ENCODE peak calls at places on chromosomes 3 and 15, in ten cellular contexts. E is EH; U is HT-29; D is sciatic nerve; X is BE2C; I is fibroblast of the aortic adventitia; M is RCC 7860; T is stimulated activated CD8-positive, alpha-beta memory T cell treated with anti-CD3 and anti-CD28 coated beads, Interleukin-2, amount 100 ng/mL, for 48 hours; J is NCI-H1436; O is HCT116. R is an unnamed sample.

GRCh38 chr15:92908369-92909057 is 8.4 kb downstream of the CHD2 start:
- DNase-seq in E (no peak), U (no peak), D (no peak), X (no peak), I (no peak), M (no peak), T (no peak), J (no peak), O (no peak), R (no peak)

GRCh38 chr3:48661501-48662139 is 1.1 kb downstream of the CELSR3 start:
- DNase-seq in E (peak; percentile 55), U (no peak), D (peak; percentile 87), X (no peak), I (peak; percentile 49), M (no peak), T (peak; percentile 65), J (no peak), O (no peak), R (peak; percentile 98)

GRCh38 chr15:67880651-67881182 is 40.9 kb upstream of the RNU6-1 start:
- DNase-seq in E (no peak), U (no peak), D (no peak), X (no peak), I (peak; percentile 39), M (no peak), T (no peak), J (no peak), O (no peak), R (no peak)

GRCh38 chr3:143244516-143245063 is 125.0 kb downstream of the CHST2 start:
- DNase-seq in E (no peak), U (no peak), D (no peak), X (no peak), I (no peak), M (no peak), T (no peak), J (no peak), O (no peak), R (no peak)

GRCh38 chr3:115912372-115912771 is 289.1 kb downstream of the GAP43 start:
- DNase-seq in E (no peak), U (no peak), D (peak; percentile 61), X (no peak), I (peak; percentile 28), M (no peak), T (no peak), J (no peak), O (no peak), R (no peak)

GRCh38 chr3:167738037-167738436 is 2.5 kb downstream of the SERPINI1 start:
- DNase-seq in E (no peak), U (no peak), D (no peak), X (no peak), I (no peak), M (no peak), T (no peak), J (no peak), O (no peak), R (no peak)

GRCh38 chr3:73558399-73559075 is 66.2 kb downstream of the PDZRN3 start:
- DNase-seq in E (peak; percentile 49), U (no peak), D (no peak), X (peak; percentile 20), I (peak; percentile 43), M (no peak), T (no peak), J (no peak), O (no peak), R (no peak)

GRCh38 chr15:40354408-40355171 is 3.4 kb upstream of the DISP2 start:
- DNase-seq in E (peak; percentile 65), U (no peak), D (no peak), X (peak; percentile 79), I (peak; percentile 57), M (no peak), T (no peak), J (peak; percentile 13), O (no peak), R (no peak)

GRCh38 chr3:167350245-167350862 is 29.7 kb downstream of the ZBBX start:
- DNase-seq in E (no peak), U (peak; percentile 67), D (no peak), X (no peak), I (peak; percentile 12), M (peak; percentile 9), T (no peak), J (peak; percentile 28), O (peak; percentile 26), R (no peak)

GRCh38 chr15:80804970-80805495 is 25.9 kb downstream of the CEMIP start:
- DNase-seq in E (no peak), U (peak; percentile 60), D (no peak), X (no peak), I (no peak), M (no peak), T (peak; percentile 23), J (peak; percentile 7), O (no peak), R (no peak)

GRCh38 chr15:34119291-34119690 is 17.4 kb downstream of the PGBD4 start:
- DNase-seq in E (peak; percentile 71), U (peak; percentile 22), D (no peak), X (no peak), I (peak; percentile 28), M (no peak), T (no peak), J (no peak), O (no peak), R (no peak)

GRCh38 chr3:182618981-182619591 is 174.2 kb upstream of the ATP11B start:
- DNase-seq in E (no peak), U (no peak), D (no peak), X (no peak), I (no peak), M (no peak), T (no peak), J (no peak), O (peak; percentile 59), R (no peak)

GRCh38 chr15:38304486-38304885 is 51.9 kb downstream of the SPRED1 start:
- DNase-seq in E (no peak), U (no peak), D (no peak), X (no peak), I (peak; percentile 39), M (no peak), T (no peak), J (no peak), O (no peak), R (no peak)

GRCh38 chr15:85937661-85938060 is 142.0 kb upstream of the AGBL1 start:
- DNase-seq in E (no peak), U (no peak), D (no peak), X (no peak), I (no peak), M (no peak), T (no peak), J (no peak), O (no peak), R (no peak)

GRCh38 chr3:139117883-139118760 is 73.4 kb upstream of the PRR23C start:
- DNase-seq in E (no peak), U (no peak), D (no peak), X (no peak), I (no peak), M (no peak), T (no peak), J (no peak), O (no peak), R (peak; percentile 34)

GRCh38 chr3:184325269-184325668 is 10.9 kb downstream of the EIF4G1 start:
- DNase-seq in E (no peak), U (no peak), D (no peak), X (no peak), I (no peak), M (no peak), T (no peak), J (no peak), O (no peak), R (no peak)

GRCh38 chr3:51559266-51559907 is 20.9 kb downstream of the RAD54L2 start:
- DNase-seq in E (peak; percentile 80), U (no peak), D (no peak), X (peak; percentile 27), I (peak; percentile 86), M (no peak), T (no peak), J (no peak), O (no peak), R (no peak)

GRCh38 chr3:106379251-106379750 is 510.5 kb upstream of the CBLB start:
- DNase-seq in E (no peak), U (no peak), D (no peak), X (no peak), I (no peak), M (no peak), T (no peak), J (no peak), O (no peak), R (no peak)

GRCh38 chr15:43190178-43190577 is 5.0 kb downstream of the CCNDBP1 start:
- DNase-seq in E (no peak), U (no peak), D (no peak), X (no peak), I (peak; percentile 60), M (no peak), T (no peak), J (no peak), O (no peak), R (no peak)

GRCh38 chr3:43477600-43477999 is 144.2 kb downstream of the ANO10 start:
- DNase-seq in E (no peak), U (no peak), D (no peak), X (no peak), I (no peak), M (no peak), T (peak; percentile 15), J (no peak), O (no peak), R (no peak)

GRCh38 chr3:179175358-179175757 is 27.2 kb downstream of the PIK3CA start:
- DNase-seq in E (peak; percentile 58), U (no peak), D (no peak), X (no peak), I (peak; percentile 21), M (no peak), T (no peak), J (no peak), O (no peak), R (no peak)

GRCh38 chr3:160006282-160007163 is 17.9 kb downstream of the IL12A start:
- DNase-seq in E (peak; percentile 79), U (peak; percentile 81), D (no peak), X (peak; percentile 61), I (peak; percentile 83), M (peak; percentile 71), T (no peak), J (peak; percentile 24), O (peak; percentile 73), R (no peak)

GRCh38 chr15:64032327-64032726 is 14.0 kb downstream of the DAPK2 start:
- DNase-seq in E (no peak), U (no peak), D (no peak), X (no peak), I (no peak), M (no peak), T (no peak), J (no peak), O (no peak), R (no peak)

GRCh38 chr3:46395210-46395661 is 11.6 kb downstream of the CCR5AS start:
- DNase-seq in E (no peak), U (no peak), D (no peak), X (no peak), I (no peak), M (no peak), T (no peak), J (no peak), O (no peak), R (no peak)

GRCh38 chr3:25040739-25041138 is 387.3 kb upstream of the RARB start:
- DNase-seq in E (peak; percentile 90), U (no peak), D (no peak), X (no peak), I (no peak), M (no peak), T (no peak), J (no peak), O (no peak), R (no peak)

GRCh38 chr15:91104111-91104510 is 4.1 kb downstream of the SV2B start:
- DNase-seq in E (no peak), U (no peak), D (no peak), X (no peak), I (no peak), M (no peak), T (no peak), J (no peak), O (no peak), R (no peak)

GRCh38 chr3:100518983-100519382 is 26.6 kb downstream of the TMEM45A start:
- DNase-seq in E (peak; percentile 25), U (no peak), D (no peak), X (no peak), I (peak; percentile 54), M (no peak), T (no peak), J (no peak), O (no peak), R (no peak)

GRCh38 chr3:99499235-99499798 is 139.1 kb upstream of the COL8A1 start:
- DNase-seq in E (peak; percentile 74), U (peak; percentile 67), D (peak; percentile 68), X (peak; percentile 36), I (peak; percentile 81), M (peak; percentile 27), T (no peak), J (no peak), O (peak; percentile 21), R (no peak)